ENCODE peak calls at places on chromosomes 13 and 19, in five cellular contexts. One of them, this sample, is unnamed.

GRCh38 chr13:53382008-53382407 is 353.4 kb downstream of the OLFM4 start:
- DNase-seq in AG08396: no peak
- DNase-seq in hypothalamus: no peak
- DNase-seq in tibial nerve: no peak
- DNase-seq in chondrocyte: no peak
- DNase-seq in this sample: no peak

GRCh38 chr13:75607447-75607846 is 28.7 kb upstream of the LMO7 start:
- DNase-seq in AG08396: no peak
- DNase-seq in hypothalamus: no peak
- DNase-seq in tibial nerve: no peak
- DNase-seq in chondrocyte: no peak
- DNase-seq in this sample: no peak

GRCh38 chr19:54172413-54172763 is 572 bp downstream of the TMC4 start:
- DNase-seq in AG08396: no peak
- DNase-seq in hypothalamus: no peak
- DNase-seq in tibial nerve: no peak
- DNase-seq in chondrocyte: no peak
- DNase-seq in this sample: no peak

GRCh38 chr19:47994209-47994802 is at the start of gene ELSPBP1:
- DNase-seq in AG08396: no peak
- DNase-seq in hypothalamus: no peak
- DNase-seq in tibial nerve: no peak
- DNase-seq in chondrocyte: no peak
- DNase-seq in this sample: no peak

GRCh38 chr19:30743702-30744101 is 371.5 kb downstream of the ZNF536 start:
- DNase-seq in AG08396: no peak
- DNase-seq in hypothalamus: no peak
- DNase-seq in tibial nerve: no peak
- DNase-seq in chondrocyte: no peak
- DNase-seq in this sample: no peak

GRCh38 chr19:45117666-45118065 is 24.7 kb downstream of the PPP1R37 start:
- DNase-seq in AG08396: no peak
- DNase-seq in hypothalamus: no peak
- DNase-seq in tibial nerve: no peak
- DNase-seq in chondrocyte: no peak
- DNase-seq in this sample: no peak

GRCh38 chr13:76954568-76954967 is 6.3 kb downstream of the ACOD1 start:
- DNase-seq in AG08396: no peak
- DNase-seq in hypothalamus: no peak
- DNase-seq in tibial nerve: no peak
- DNase-seq in chondrocyte: no peak
- DNase-seq in this sample: no peak

GRCh38 chr19:3975637-3976087 is 4.8 kb upstream of the DAPK3 start:
- DNase-seq in AG08396: no peak
- DNase-seq in hypothalamus: no peak
- DNase-seq in tibial nerve: no peak
- DNase-seq in chondrocyte: no peak
- DNase-seq in this sample: peak

GRCh38 chr13:106047859-106048258 is 487.6 kb downstream of the EFNB2 start:
- DNase-seq in AG08396: no peak
- DNase-seq in hypothalamus: no peak
- DNase-seq in tibial nerve: no peak
- DNase-seq in chondrocyte: no peak
- DNase-seq in this sample: no peak

GRCh38 chr19:35066121-35066520 is 24.6 kb downstream of the HPN start:
- DNase-seq in AG08396: no peak
- DNase-seq in hypothalamus: no peak
- DNase-seq in tibial nerve: no peak
- DNase-seq in chondrocyte: no peak
- DNase-seq in this sample: no peak

GRCh38 chr13:113625965-113626661 is 31.9 kb downstream of the ATP4B start:
- DNase-seq in AG08396: peak
- DNase-seq in hypothalamus: no peak
- DNase-seq in tibial nerve: no peak
- DNase-seq in chondrocyte: peak
- DNase-seq in this sample: no peak

GRCh38 chr19:447816-448546 is 12.9 kb downstream of the SHC2 start:
- DNase-seq in AG08396: no peak
- DNase-seq in hypothalamus: no peak
- DNase-seq in tibial nerve: no peak
- DNase-seq in chondrocyte: no peak
- DNase-seq in this sample: peak

GRCh38 chr19:22332924-22333323 is 46.7 kb downstream of the ZNF729 start:
- DNase-seq in AG08396: no peak
- DNase-seq in hypothalamus: no peak
- DNase-seq in tibial nerve: no peak
- DNase-seq in chondrocyte: no peak
- DNase-seq in this sample: no peak

GRCh38 chr19:29542776-29543175 is 17.0 kb downstream of the VSTM2B start:
- DNase-seq in AG08396: no peak
- DNase-seq in hypothalamus: no peak
- DNase-seq in tibial nerve: no peak
- DNase-seq in chondrocyte: peak
- DNase-seq in this sample: no peak

GRCh38 chr19:17296278-17296677 is 6.9 kb downstream of the ABHD8 start:
- DNase-seq in AG08396: peak
- DNase-seq in hypothalamus: no peak
- DNase-seq in tibial nerve: no peak
- DNase-seq in chondrocyte: no peak
- DNase-seq in this sample: peak

GRCh38 chr13:66264976-66265375 is 965.2 kb downstream of the PCDH9 start:
- DNase-seq in AG08396: no peak
- DNase-seq in hypothalamus: no peak
- DNase-seq in tibial nerve: no peak
- DNase-seq in chondrocyte: no peak
- DNase-seq in this sample: no peak

GRCh38 chr19:292951-293350 is 1.7 kb upstream of the PLPP2 start:
- DNase-seq in AG08396: no peak
- DNase-seq in hypothalamus: no peak
- DNase-seq in tibial nerve: no peak
- DNase-seq in chondrocyte: no peak
- DNase-seq in this sample: no peak

GRCh38 chr19:11064831-11065303 is 24.4 kb upstream of the LDLR start:
- DNase-seq in AG08396: peak
- DNase-seq in hypothalamus: no peak
- DNase-seq in tibial nerve: no peak
- DNase-seq in chondrocyte: no peak
- DNase-seq in this sample: no peak

GRCh38 chr19:47247308-47247990 is 8.9 kb upstream of the CCDC9 start:
- DNase-seq in AG08396: peak
- DNase-seq in hypothalamus: peak
- DNase-seq in tibial nerve: peak
- DNase-seq in chondrocyte: no peak
- DNase-seq in this sample: peak

GRCh38 chr19:42290523-42291436 is 11.2 kb upstream of the PRR19 start:
- DNase-seq in AG08396: peak
- DNase-seq in hypothalamus: no peak
- DNase-seq in tibial nerve: no peak
- DNase-seq in chondrocyte: peak
- DNase-seq in this sample: peak

GRCh38 chr19:54574527-54575056 is 1.0 kb downstream of the LILRA2 start:
- DNase-seq in AG08396: no peak
- DNase-seq in hypothalamus: no peak
- DNase-seq in tibial nerve: no peak
- DNase-seq in chondrocyte: no peak
- DNase-seq in this sample: no peak

GRCh38 chr13:40394304-40394983 is 272.0 kb downstream of the FOXO1 start:
- DNase-seq in AG08396: no peak
- DNase-seq in hypothalamus: no peak
- DNase-seq in tibial nerve: no peak
- DNase-seq in chondrocyte: no peak
- DNase-seq in this sample: no peak

GRCh38 chr19:18109731-18110671 is 12.4 kb downstream of the MAST3 start:
- DNase-seq in AG08396: peak
- DNase-seq in hypothalamus: peak
- DNase-seq in tibial nerve: no peak
- DNase-seq in chondrocyte: no peak
- DNase-seq in this sample: no peak

GRCh38 chr19:4277051-4277700 is 1.9 kb upstream of the SHD start:
- DNase-seq in AG08396: no peak
- DNase-seq in hypothalamus: no peak
- DNase-seq in tibial nerve: no peak
- DNase-seq in chondrocyte: no peak
- DNase-seq in this sample: no peak

GRCh38 chr19:8355631-8356402 is 8.1 kb upstream of the ANGPTL4 start:
- DNase-seq in AG08396: peak
- DNase-seq in hypothalamus: no peak
- DNase-seq in tibial nerve: no peak
- DNase-seq in chondrocyte: no peak
- DNase-seq in this sample: peak

GRCh38 chr19:43759515-43759914 is 4.8 kb upstream of the SMG9 start:
- DNase-seq in AG08396: no peak
- DNase-seq in hypothalamus: no peak
- DNase-seq in tibial nerve: no peak
- DNase-seq in chondrocyte: no peak
- DNase-seq in this sample: peak

GRCh38 chr19:38559428-38560401 is 58.0 kb downstream of the MAP4K1 start:
- DNase-seq in AG08396: no peak
- DNase-seq in hypothalamus: no peak
- DNase-seq in tibial nerve: no peak
- DNase-seq in chondrocyte: peak
- DNase-seq in this sample: no peak

GRCh38 chr19:3963458-3964255 is 7.2 kb downstream of the DAPK3 start:
- DNase-seq in AG08396: no peak
- DNase-seq in hypothalamus: no peak
- DNase-seq in tibial nerve: no peak
- DNase-seq in chondrocyte: no peak
- DNase-seq in this sample: no peak

GRCh38 chr19:43721469-43722048 is 5.7 kb downstream of the IRGC start:
- DNase-seq in AG08396: no peak
- DNase-seq in hypothalamus: no peak
- DNase-seq in tibial nerve: no peak
- DNase-seq in chondrocyte: no peak
- DNase-seq in this sample: no peak

GRCh38 chr13:32040689-32041088 is 9.1 kb downstream of the FRY start:
- DNase-seq in AG08396: no peak
- DNase-seq in hypothalamus: no peak
- DNase-seq in tibial nerve: no peak
- DNase-seq in chondrocyte: no peak
- DNase-seq in this sample: no peak

GRCh38 chr19:35577918-35578317 is 8.1 kb upstream of the PMIS2 start:
- DNase-seq in AG08396: no peak
- DNase-seq in hypothalamus: no peak
- DNase-seq in tibial nerve: no peak
- DNase-seq in chondrocyte: no peak
- DNase-seq in this sample: no peak

GRCh38 chr19:24140099-24140498 is 53.1 kb downstream of the ZNF254 start:
- DNase-seq in AG08396: peak
- DNase-seq in hypothalamus: no peak
- DNase-seq in tibial nerve: no peak
- DNase-seq in chondrocyte: no peak
- DNase-seq in this sample: peak

This sample was measured in lung microvascular endothelial cell.